ENCODE peak calls at places on chromosomes 6 and 20, in seven cellular contexts. F is PC-9, J is A673, H is GM12865, B is astrocyte of the spinal cord, A is tibial nerve, C is psoas muscle. W is an unnamed sample.
A peak's percentile ranks its signal among the peaks of the same experiment; 100 is the strongest.

GRCh38 chr6:107820571-107821261 is 3.4 kb downstream of the SCML4 start:
- DNase-seq in F (no peak), J (peak; percentile 48), H (no peak), B (peak; percentile 20), A (no peak), C (no peak), W (peak; percentile 58)

GRCh38 chr6:14912226-14912625 is 333.6 kb upstream of the JARID2 start:
- DNase-seq in F (no peak), J (no peak), H (no peak), B (no peak), A (no peak), C (no peak), W (no peak)

GRCh38 chr6:148814869-148815268 is 68.0 kb downstream of the UST start:
- DNase-seq in F (no peak), J (no peak), H (no peak), B (no peak), A (no peak), C (no peak), W (no peak)

GRCh38 chr6:2502096-2502997 is 248.4 kb downstream of the MYLK4 start:
- DNase-seq in F (no peak), J (no peak), H (no peak), B (no peak), A (no peak), C (no peak), W (no peak)

GRCh38 chr6:42790549-42791181 is 8.8 kb downstream of the BICRAL start:
- DNase-seq in F (no peak), J (no peak), H (no peak), B (no peak), A (no peak), C (no peak), W (no peak)

GRCh38 chr6:3520541-3521220 is 63.8 kb upstream of the SLC22A23 start:
- DNase-seq in F (no peak), J (no peak), H (no peak), B (no peak), A (no peak), C (no peak), W (no peak)

GRCh38 chr6:85810558-85810957 is 167.9 kb upstream of the SYNCRIP start:
- DNase-seq in F (no peak), J (no peak), H (peak; percentile 29), B (no peak), A (no peak), C (no peak), W (no peak)

GRCh38 chr20:38827770-38828281 is 22.3 kb downstream of the PPP1R16B start:
- DNase-seq in F (peak; percentile 35), J (no peak), H (no peak), B (no peak), A (no peak), C (no peak), W (no peak)

GRCh38 chr6:25175216-25175615 is 104.0 kb upstream of the CARMIL1 start:
- DNase-seq in F (peak; percentile 78), J (no peak), H (no peak), B (peak; percentile 29), A (no peak), C (no peak), W (no peak)

GRCh38 chr6:31096215-31096614 is 16.2 kb downstream of the C6orf15 start:
- DNase-seq in F (no peak), J (no peak), H (no peak), B (no peak), A (no peak), C (no peak), W (no peak)

GRCh38 chr6:37679539-37680476 is 17.9 kb downstream of the MDGA1 start:
- DNase-seq in F (peak; percentile 37), J (no peak), H (peak; percentile 82), B (no peak), A (no peak), C (no peak), W (no peak)

GRCh38 chr6:50952092-50952932 is 133.6 kb downstream of the TFAP2B start:
- DNase-seq in F (no peak), J (peak; percentile 98), H (peak; percentile 2), B (no peak), A (no peak), C (no peak), W (no peak)

GRCh38 chr6:34745277-34746103 is 11.8 kb upstream of the SNRPC start:
- DNase-seq in F (peak; percentile 72), J (no peak), H (no peak), B (no peak), A (no peak), C (no peak), W (peak; percentile 24)

GRCh38 chr20:53494753-53495152 is 98.9 kb downstream of the ZNF217 start:
- DNase-seq in F (no peak), J (no peak), H (no peak), B (no peak), A (no peak), C (no peak), W (no peak)

GRCh38 chr6:158408552-158409130 is 96.4 kb downstream of the TULP4 start:
- DNase-seq in F (no peak), J (peak; percentile 34), H (no peak), B (peak; percentile 87), A (peak; percentile 53), C (peak; percentile 79), W (no peak)

GRCh38 chr20:9573598-9573997 is 59.2 kb downstream of the LAMP5 start:
- DNase-seq in F (no peak), J (no peak), H (no peak), B (no peak), A (no peak), C (no peak), W (no peak)

GRCh38 chr6:151443449-151443848 is 8.5 kb downstream of the RMND1 start:
- DNase-seq in F (no peak), J (no peak), H (no peak), B (no peak), A (peak; percentile 11), C (no peak), W (no peak)

GRCh38 chr6:19757036-19757435 is 80.1 kb upstream of the ID4 start:
- DNase-seq in F (no peak), J (no peak), H (no peak), B (peak; percentile 17), A (no peak), C (no peak), W (no peak)

GRCh38 chr20:672975-673604 is 2.5 kb downstream of the SCRT2 start:
- DNase-seq in F (no peak), J (no peak), H (no peak), B (no peak), A (no peak), C (no peak), W (peak; percentile 15)
- TF ChIP-seq CTCF in F (peak; percentile 50), J (peak; percentile 44), H (peak; percentile 17), B (peak; percentile 21), A (no peak), C (no peak), W (peak; percentile 13)

DNA sequence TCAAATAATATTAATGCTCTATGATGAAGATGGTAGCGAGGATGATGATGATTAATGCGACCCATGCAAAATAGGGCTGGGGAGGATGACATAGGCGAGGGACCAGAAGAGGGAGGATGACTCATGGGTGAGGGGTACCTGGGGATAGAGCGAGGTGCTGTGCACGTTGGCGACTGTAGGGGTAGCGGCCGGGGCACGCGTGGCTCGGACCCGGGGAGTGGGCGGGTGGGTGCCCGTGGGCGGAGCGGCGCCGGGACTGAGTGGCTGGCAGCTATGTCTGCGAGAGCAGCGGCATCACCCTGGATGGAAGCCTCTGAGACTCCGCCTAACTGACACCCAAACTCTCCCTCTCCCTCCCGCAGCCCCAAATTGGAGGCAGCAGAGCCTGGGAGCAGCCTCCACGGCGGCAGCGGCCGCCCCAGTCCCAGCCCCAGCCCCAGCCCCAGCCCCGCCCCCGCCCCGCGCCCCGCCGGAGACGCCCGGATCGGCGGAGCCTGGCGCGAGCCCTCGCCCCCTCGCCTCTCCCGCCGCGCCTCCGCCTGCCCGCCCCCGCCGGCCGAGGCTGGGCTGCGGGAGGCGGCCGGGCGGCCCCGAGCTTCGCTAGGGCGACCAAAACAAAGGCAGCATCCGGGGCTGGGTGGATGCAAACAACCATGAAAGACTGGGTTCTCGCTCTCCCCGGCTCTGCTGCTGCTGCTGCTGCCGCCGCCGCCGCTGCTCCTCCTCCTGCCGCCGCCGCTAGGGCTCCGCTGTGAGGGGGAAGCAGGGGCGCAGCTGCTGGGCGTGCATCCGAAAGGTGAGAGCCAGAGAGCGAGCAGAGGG is at the start of gene RIMS1:
- DNase-seq in F (no peak), J (peak; percentile 63), H (peak; percentile 68), B (peak; percentile 2), A (no peak), C (peak; percentile 39), W (peak; percentile 6)
- TF ChIP-seq CTCF in F (no peak), J (peak; percentile 55), H (peak; percentile 19), B (peak; percentile 51), A (no peak), C (no peak), W (no peak)

GRCh38 chr20:1826046-1826445 is 69.2 kb upstream of the SIRPA start:
- DNase-seq in F (no peak), J (no peak), H (no peak), B (no peak), A (no peak), C (no peak), W (no peak)

GRCh38 chr20:1828786-1829131 is 66.4 kb upstream of the SIRPA start:
- DNase-seq in F (no peak), J (no peak), H (no peak), B (no peak), A (no peak), C (no peak), W (no peak)

GRCh38 chr20:1829531-1829930 is 65.7 kb upstream of the SIRPA start:
- DNase-seq in F (no peak), J (no peak), H (no peak), B (no peak), A (no peak), C (no peak), W (no peak)

GRCh38 chr20:1827974-1828785 is 67.0 kb upstream of the SIRPA start:
- DNase-seq in F (peak; percentile 55), J (no peak), H (no peak), B (no peak), A (peak; percentile 15), C (no peak), W (no peak)

GRCh38 chr20:1827510-1827973 is 67.7 kb upstream of the SIRPA start:
- DNase-seq in F (no peak), J (no peak), H (no peak), B (no peak), A (no peak), C (no peak), W (no peak)
- TF ChIP-seq CTCF in F (no peak), J (no peak), H (no peak), B (no peak), A (no peak), C (no peak), W (no peak)

DNA sequence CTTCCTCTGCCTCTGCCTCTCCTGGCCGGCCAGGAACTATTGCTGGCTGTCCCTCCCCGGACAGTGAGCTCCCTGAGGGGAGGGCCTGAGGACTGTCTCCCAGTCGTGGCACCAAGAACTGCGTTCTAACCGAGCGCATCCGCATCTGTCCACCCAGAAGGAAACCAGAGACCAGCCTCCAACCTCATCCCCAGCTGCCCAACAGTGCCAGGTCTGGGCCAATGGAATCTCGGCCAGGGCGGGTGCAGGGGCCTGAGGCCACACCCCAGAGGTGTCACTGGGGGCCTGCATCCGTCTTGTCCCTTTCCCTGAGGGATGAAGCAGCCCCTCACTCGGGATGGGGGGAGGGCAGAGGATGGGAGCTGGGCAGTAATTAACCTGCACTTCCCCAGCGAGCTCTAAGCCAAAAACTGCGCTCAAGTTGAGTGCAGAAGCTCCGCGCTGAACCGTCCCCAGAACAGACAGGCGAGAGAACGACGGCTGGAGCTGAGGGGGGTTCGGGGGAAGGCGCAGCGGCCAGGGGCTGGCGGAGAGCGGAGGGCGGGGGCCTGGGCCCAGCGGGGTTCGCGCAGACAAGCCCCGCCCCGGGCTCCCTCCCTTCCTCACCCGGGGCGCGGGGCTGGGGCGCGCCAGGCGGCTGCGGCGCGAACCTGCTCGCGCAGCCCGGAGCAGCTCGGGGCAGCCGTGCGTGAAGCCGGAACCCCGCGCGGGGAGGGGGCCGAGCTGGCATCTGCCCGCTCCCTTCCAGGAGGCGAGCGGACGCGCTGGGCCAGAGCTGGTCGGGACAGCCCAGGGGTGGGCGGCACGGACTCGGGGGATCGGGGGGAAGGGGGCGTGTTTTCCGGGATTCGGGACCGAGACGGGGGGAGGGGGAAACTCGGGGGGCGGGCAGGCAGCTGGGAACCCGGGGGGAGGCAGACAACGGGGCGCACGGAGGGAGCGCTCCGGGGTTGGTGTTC is 1.4 kb downstream of the TFEB start:
- DNase-seq in F (peak; percentile 69), J (peak; percentile 80), H (peak; percentile 94), B (peak; percentile 76), A (peak; percentile 47), C (peak; percentile 87), W (peak; percentile 70)
- TF ChIP-seq CTCF in F (no peak), J (no peak), H (peak; percentile 5), B (no peak), A (no peak), C (no peak), W (no peak)